ENCODE peak calls at places on chromosomes 4 and X, in five cellular contexts. E is NCI-H2171, L is ovary, K is progenitor cell of endocrine pancreas, B is Right ventricle myocardium superior. J is an unnamed sample.

GRCh38 chrX:107659768-107660167 is 31.5 kb downstream of the PRPS1 start:
- DNase-seq in E (no peak), L (no peak), K (no peak), B (no peak), J (no peak)

GRCh38 chr4:89226665-89227572 is 80.7 kb downstream of the GPRIN3 start:
- DNase-seq in E (peak), L (peak), K (peak), B (peak), J (peak)

GRCh38 chr4:41413670-41414069 is 124.3 kb upstream of the LIMCH1 start:
- DNase-seq in E (no peak), L (no peak), K (no peak), B (no peak), J (no peak)

GRCh38 chr4:139042981-139043460 is 27.4 kb downstream of the NOCT start:
- DNase-seq in E (peak), L (no peak), K (no peak), B (no peak), J (no peak)

GRCh38 chr4:90127223-90127705 is at the start of gene CCSER1:
- DNase-seq in E (no peak), L (peak), K (peak), B (peak), J (peak)

GRCh38 chrX:65685112-65685511 is 17.7 kb downstream of the MSN start:
- DNase-seq in E (no peak), L (no peak), K (no peak), B (no peak), J (no peak)

GRCh38 chrX:57821703-57822375 is 88.4 kb downstream of the ZXDA start:
- DNase-seq in E (peak), L (peak), K (no peak), B (no peak), J (no peak)

GRCh38 chrX:65883556-65883955 is 156.3 kb downstream of the VSIG4 start:
- DNase-seq in E (no peak), L (no peak), K (no peak), B (no peak), J (no peak)

GRCh38 chr4:98905834-98906233 is 23.1 kb downstream of the EIF4E start:
- DNase-seq in E (no peak), L (no peak), K (no peak), B (no peak), J (no peak)

GRCh38 chrX:54292755-54293154 is 65.1 kb downstream of the WNK3 start:
- DNase-seq in E (no peak), L (no peak), K (no peak), B (no peak), J (no peak)

J was measured in WTC11.